ENCODE peak calls at places on chromosomes 16 and 17, in ten cellular contexts. M, F, C, A, G, N, B, V, Z and P are unnamed samples.

GRCh38 chr16:1794221-1794871 is 841 bp upstream of the IGFALS start:
- DNase-seq in M (no peak), F (no peak), C (no peak), A (no peak), G (peak; percentile 93), N (no peak), B (no peak), V (no peak), Z (no peak), P (no peak)

GRCh38 chr17:27579897-27580321 is 51.1 kb upstream of the LGALS9 start:
- DNase-seq in M (no peak), F (peak; percentile 51), C (no peak), A (no peak), G (no peak), N (no peak), B (no peak), V (no peak), Z (no peak), P (no peak)

GRCh38 chr17:58246104-58246740 is 7.8 kb downstream of the LPO start:
- DNase-seq in M (no peak), F (no peak), C (no peak), A (no peak), G (no peak), N (no peak), B (no peak), V (no peak), Z (no peak), P (no peak)

GRCh38 chr17:35184274-35184673 is 9.9 kb downstream of the SLC35G3 start:
- DNase-seq in M (no peak), F (no peak), C (no peak), A (no peak), G (no peak), N (no peak), B (no peak), V (no peak), Z (no peak), P (no peak)

GRCh38 chr16:30961384-30961783 is 3.8 kb downstream of the SETD1A start:
- DNase-seq in M (no peak), F (no peak), C (no peak), A (no peak), G (no peak), N (no peak), B (no peak), V (no peak), Z (no peak), P (no peak)

GRCh38 chr17:64504769-64505319 is 1.2 kb downstream of the DDX5 start:
- DNase-seq in M (peak; percentile 25), F (no peak), C (no peak), A (peak; percentile 30), G (no peak), N (peak; percentile 75), B (peak; percentile 54), V (no peak), Z (no peak), P (no peak)

GRCh38 chr17:1629647-1630310 is 1.1 kb upstream of the SLC43A2 start:
- DNase-seq in M (peak; percentile 49), F (peak; percentile 93), C (peak; percentile 76), A (peak; percentile 53), G (peak; percentile 81), N (peak; percentile 33), B (peak; percentile 31), V (peak; percentile 65), Z (peak; percentile 82), P (peak; percentile 77)

GRCh38 chr16:69745959-69746358 is 8.8 kb downstream of the NOB1 start:
- DNase-seq in M (no peak), F (no peak), C (no peak), A (no peak), G (no peak), N (no peak), B (no peak), V (no peak), Z (no peak), P (no peak)

GRCh38 chr17:76889323-76889722 is 21.1 kb downstream of the MGAT5B start:
- DNase-seq in M (no peak), F (no peak), C (no peak), A (no peak), G (no peak), N (no peak), B (no peak), V (no peak), Z (no peak), P (no peak)

GRCh38 chr17:76886395-76886794 is 18.2 kb downstream of the MGAT5B start:
- DNase-seq in M (no peak), F (no peak), C (no peak), A (no peak), G (no peak), N (no peak), B (no peak), V (no peak), Z (no peak), P (no peak)

GRCh38 chr17:76884995-76885896 is 17.0 kb downstream of the MGAT5B start:
- DNase-seq in M (no peak), F (no peak), C (no peak), A (no peak), G (no peak), N (no peak), B (no peak), V (no peak), Z (no peak), P (no peak)

GRCh38 chr17:76888661-76889060 is 20.5 kb downstream of the MGAT5B start:
- DNase-seq in M (no peak), F (no peak), C (no peak), A (no peak), G (no peak), N (no peak), B (no peak), V (no peak), Z (no peak), P (no peak)

DNA sequence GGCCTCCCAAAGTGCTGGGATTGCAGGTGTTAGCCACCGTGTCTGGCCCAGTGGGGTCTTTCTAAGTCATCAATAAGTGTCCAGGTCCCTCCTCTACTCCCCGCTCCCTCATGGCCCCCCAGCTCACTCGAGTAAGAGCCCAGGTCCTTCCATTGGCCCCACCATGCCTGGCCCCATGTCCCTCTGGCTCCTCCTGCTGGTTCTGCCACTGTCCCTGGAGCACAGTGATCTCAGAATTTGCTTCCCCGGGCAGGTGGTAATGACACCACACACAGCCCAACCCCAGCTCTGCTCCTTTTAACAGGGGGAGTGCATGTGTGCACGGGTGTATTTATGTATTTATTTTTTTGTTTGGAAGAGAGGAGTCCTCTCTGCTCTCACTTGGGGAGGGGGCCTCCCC is 19.6 kb downstream of the MGAT5B start:
- DNase-seq in M (no peak), F (peak; percentile 10), C (no peak), A (no peak), G (no peak), N (no peak), B (no peak), V (no peak), Z (no peak), P (no peak)
- TF ChIP-seq CTCF in M (no peak), F (no peak), C (no peak), A (no peak), G (no peak), N (no peak), B (no peak), V (no peak), Z (no peak), P (no peak)

GRCh38 chr17:39636927-39637736 is at the start of gene STARD3:
- DNase-seq in M (peak; percentile 75), F (peak; percentile 95), C (peak; percentile 97), A (peak; percentile 91), G (peak; percentile 96), N (peak; percentile 82), B (peak; percentile 75), V (peak; percentile 88), Z (peak; percentile 98), P (peak; percentile 97)
- TF ChIP-seq CTCF in M (peak; percentile 33), F (no peak), C (peak; percentile 18), A (peak; percentile 44), G (no peak), N (peak; percentile 14), B (no peak), V (peak; percentile 43), Z (no peak), P (no peak)

GRCh38 chr17:20197527-20197926 is 188.4 kb downstream of the SPECC1 start:
- DNase-seq in M (no peak), F (no peak), C (no peak), A (no peak), G (no peak), N (no peak), B (no peak), V (no peak), Z (no peak), P (no peak)
- TF ChIP-seq CTCF in M (no peak), F (no peak), C (no peak), A (no peak), G (no peak), N (no peak), B (no peak), V (no peak), Z (no peak), P (no peak)

GRCh38 chr17:63497708-63498483 is 21.0 kb downstream of the ACE start:
- DNase-seq in M (peak; percentile 12), F (peak; percentile 29), C (no peak), A (no peak), G (no peak), N (peak; percentile 13), B (peak; percentile 15), V (no peak), Z (no peak), P (no peak)
- TF ChIP-seq CTCF in M (peak; percentile 31), F (no peak), C (peak; percentile 16), A (no peak), G (no peak), N (peak; percentile 26), B (no peak), V (no peak), Z (no peak), P (no peak)

DNA sequence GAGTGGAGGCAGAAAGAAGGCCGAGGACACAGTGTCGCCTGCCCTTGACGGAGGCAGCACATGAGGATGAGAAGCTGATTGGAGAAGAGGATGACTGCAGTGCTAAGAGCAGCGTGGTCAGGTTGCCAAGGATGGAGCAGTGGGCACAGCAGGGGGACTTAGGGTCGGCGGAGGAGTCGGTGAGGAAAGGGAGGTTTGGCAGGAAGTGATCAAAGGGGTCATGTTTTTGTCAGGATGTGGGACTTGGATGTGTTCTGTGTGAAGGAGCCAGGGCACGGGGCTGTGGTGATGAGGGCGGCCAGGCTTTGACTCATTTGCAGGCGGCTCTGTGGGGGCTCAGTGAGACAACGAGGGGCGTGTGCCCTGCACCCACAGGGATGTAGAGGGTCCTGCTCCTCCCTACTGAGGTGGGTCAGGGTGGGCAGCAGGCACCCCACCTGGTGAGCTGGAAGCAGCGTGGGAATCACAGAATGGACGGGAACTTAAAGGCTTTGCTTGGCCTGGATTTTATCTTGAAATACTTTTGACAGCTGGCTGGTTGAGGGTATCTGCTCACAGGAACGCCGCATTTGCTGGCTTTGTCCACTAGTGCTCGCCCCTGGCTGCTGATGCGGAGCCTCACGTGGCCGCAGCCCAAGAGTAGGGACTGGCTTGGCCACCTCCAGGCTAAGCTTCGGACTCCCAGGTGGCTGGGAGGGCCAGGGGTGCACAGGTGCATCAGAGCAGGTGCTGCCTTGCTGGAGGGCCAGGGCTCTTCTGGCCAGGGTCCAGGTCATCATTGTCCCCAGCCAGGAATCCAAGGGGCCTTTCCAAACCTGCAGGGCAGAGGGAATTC is 6.0 kb downstream of the MPG start:
- DNase-seq in M (no peak), F (peak; percentile 70), C (no peak), A (no peak), G (no peak), N (peak; percentile 28), B (peak; percentile 70), V (no peak), Z (no peak), P (no peak)
- TF ChIP-seq CTCF in M (no peak), F (no peak), C (no peak), A (no peak), G (no peak), N (no peak), B (no peak), V (no peak), Z (no peak), P (no peak)